ENCODE peak calls at places on chromosome 7, in five cellular contexts. N is A549; V is CD8-positive, alpha-beta T cell; U is astrocyte; I is sigmoid colon. T is an unnamed sample.

GRCh38 chr7:47636111-47636692 is 54.3 kb upstream of the TNS3 start:
- DNase-seq in V (no peak), U (no peak), I (no peak), N (no peak), T (no peak)

GRCh38 chr7:19939746-19940145 is 166.3 kb upstream of the TMEM196 start:
- DNase-seq in U (peak), V (no peak), I (no peak), N (peak), T (no peak)

GRCh38 chr7:2993868-2994267 is 49.8 kb downstream of the CARD11 start:
- DNase-seq in N (no peak), U (no peak), V (no peak), I (peak), T (no peak)

GRCh38 chr7:141864765-141865447 is 23.6 kb upstream of the PRSS37 start:
- DNase-seq in N (peak), U (peak), I (no peak), V (no peak), T (peak)

GRCh38 chr7:88095-88926 is 104.1 kb upstream of the FAM20C start:
- DNase-seq in V (no peak), U (no peak), I (peak), N (no peak), T (no peak)

GRCh38 chr7:134757938-134758337 is 21.5 kb upstream of the CALD1 start:
- DNase-seq in V (no peak), I (no peak), U (no peak), N (no peak), T (no peak)

GRCh38 chr7:27159278-27160146 is 3.0 kb upstream of the HOXA7 start:
- DNase-seq in I (peak), N (no peak), U (no peak), V (no peak), T (no peak)

GRCh38 chr7:116284390-116284789 is 74.1 kb downstream of the TES start:
- DNase-seq in I (no peak), U (no peak), N (no peak), V (no peak), T (no peak)

GRCh38 chr7:10588084-10588483 is 385.6 kb upstream of the PHF14 start:
- DNase-seq in I (no peak), V (no peak), N (no peak), U (no peak), T (no peak)

GRCh38 chr7:140926021-140926812 is 1.5 kb upstream of the BRAF start:
- DNase-seq in U (no peak), V (no peak), N (no peak), I (no peak), T (no peak)

GRCh38 chr7:90384433-90384832 is 18.8 kb upstream of the CLDN12 start:
- DNase-seq in V (no peak), N (no peak), U (peak), I (no peak), T (no peak)

GRCh38 chr7:28549998-28550397 is 137.7 kb downstream of the CREB5 start:
- DNase-seq in N (no peak), V (no peak), I (no peak), U (no peak), T (no peak)

GRCh38 chr7:128810997-128811396 is 19.2 kb upstream of the FLNC start:
- DNase-seq in V (no peak), I (no peak), U (no peak), N (no peak), T (no peak)

GRCh38 chr7:38339953-38340819 is 66.8 kb upstream of the TARP start:
- DNase-seq in N (no peak), V (no peak), I (no peak), U (no peak), T (peak)

GRCh38 chr7:18941197-18941596 is 176.2 kb downstream of the TWIST1 start:
- DNase-seq in U (no peak), I (no peak), N (no peak), V (no peak), T (no peak)

GRCh38 chr7:81715984-81716588 is 53.8 kb downstream of the HGF start:
- DNase-seq in I (no peak), U (peak), N (peak), V (no peak), T (peak)

GRCh38 chr7:134708692-134709091 is 62.0 kb downstream of the BPGM start:
- DNase-seq in N (no peak), U (no peak), V (no peak), I (no peak), T (no peak)

GRCh38 chr7:16028651-16029050 is 342.2 kb upstream of the MEOX2 start:
- DNase-seq in V (no peak), U (no peak), I (no peak), N (no peak), T (no peak)

GRCh38 chr7:74173866-74174605 is at the start of gene EIF4H:
- DNase-seq in V (peak), I (peak), U (peak), N (peak), T (peak)
- TF ChIP-seq CTCF in V (no peak), I (no peak), U (no peak), N (no peak), T (no peak)

GRCh38 chr7:132683967-132684690 is 107.9 kb upstream of the PLXNA4 start:
- DNase-seq in I (no peak), U (no peak), V (no peak), N (no peak), T (no peak)
- TF ChIP-seq CTCF in I (no peak), U (no peak), V (no peak), N (peak), T (no peak)

DNA sequence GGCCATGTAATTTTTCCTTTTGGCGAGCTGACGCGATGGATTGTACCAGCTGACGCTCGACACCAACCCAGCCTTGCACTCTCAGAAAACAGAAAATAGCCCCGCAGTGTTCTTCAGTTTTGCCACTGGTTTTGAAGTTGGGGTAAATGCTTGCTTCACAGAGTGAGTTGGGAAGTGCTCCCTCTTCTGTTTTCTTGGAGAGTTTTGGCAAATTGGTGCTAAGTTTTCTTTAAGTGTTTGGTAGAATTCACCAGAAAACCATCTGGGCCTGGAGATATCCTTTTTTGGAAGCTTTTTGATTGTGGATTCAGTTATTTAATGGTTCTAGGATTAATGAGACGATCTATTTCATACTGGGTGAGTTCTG is 252.8 kb downstream of the ELFN1 start:
- DNase-seq in I (no peak), N (no peak), V (no peak), U (no peak), T (peak)
- TF ChIP-seq CTCF in I (no peak), N (no peak), V (no peak), U (no peak), T (peak)

GRCh38 chr7:107867858-107868466 is 23.0 kb upstream of the DLD start:
- DNase-seq in N (no peak), V (no peak), I (no peak), U (no peak), T (no peak)
- TF ChIP-seq CTCF in N (no peak), V (no peak), I (no peak), U (no peak), T (no peak)

GRCh38 chr7:153951207-153951725 is 100.9 kb upstream of the DPP6 start:
- DNase-seq in U (no peak), I (no peak), V (no peak), N (no peak), T (no peak)

GRCh38 chr7:153943428-153944370 is 108.5 kb upstream of the DPP6 start:
- DNase-seq in I (no peak), U (no peak), V (no peak), N (no peak), T (no peak)

GRCh38 chr7:153948055-153948454 is 104.1 kb upstream of the DPP6 start:
- DNase-seq in V (no peak), I (no peak), N (no peak), U (no peak), T (no peak)
- TF ChIP-seq CTCF in V (no peak), I (no peak), N (no peak), U (no peak), T (peak)